ENCODE peak calls at places on chromosomes 6 and 20, in six cellular contexts. Q is H1, J is H9, N is mesendoderm, I is IMR-90, K is neuronal stem cell. F is an unnamed sample.

GRCh38 chr6:96898241-96898851 is 655 bp upstream of the NDUFAF4 start:
- DNase-seq in Q (no peak), J (no peak), N (peak; percentile 37), I (peak; percentile 34), K (no peak), F (no peak)

GRCh38 chr6:163438940-163439335 is 24.4 kb downstream of the QKI start:
- DNase-seq in Q (no peak), J (no peak), N (no peak), I (no peak), K (no peak), F (peak; percentile 31)

GRCh38 chr20:53831228-53831627 is 237.6 kb upstream of the ZNF217 start:
- DNase-seq in Q (no peak), J (no peak), N (no peak), I (no peak), K (no peak), F (no peak)

GRCh38 chr6:67916389-67916788 is 718.7 kb upstream of the ADGRB3 start:
- DNase-seq in Q (no peak), J (no peak), N (no peak), I (no peak), K (no peak), F (no peak)

GRCh38 chr6:166244353-166245045 is 63.7 kb downstream of the PRR18 start:
- DNase-seq in Q (no peak), J (no peak), N (no peak), I (no peak), K (no peak), F (no peak)

GRCh38 chr20:15544727-15545126 is 1028.5 kb downstream of the KIF16B start:
- DNase-seq in Q (no peak), J (no peak), N (no peak), I (no peak), K (no peak), F (no peak)

GRCh38 chr6:145427232-145427631 is 308.1 kb downstream of the EPM2A start:
- DNase-seq in Q (no peak), J (no peak), N (peak; percentile 83), I (no peak), K (no peak), F (peak; percentile 81)

GRCh38 chr6:3697609-3698008 is 53.9 kb downstream of the PXDC1 start:
- DNase-seq in Q (no peak), J (no peak), N (no peak), I (peak; percentile 92), K (no peak), F (no peak)

GRCh38 chr6:62803094-62803493 is 408.2 kb upstream of the FKBP1C start:
- DNase-seq in Q (no peak), J (peak; percentile 90), N (peak; percentile 84), I (no peak), K (no peak), F (no peak)

GRCh38 chr6:22800451-22800850 is 231.1 kb downstream of the HDGFL1 start:
- DNase-seq in Q (no peak), J (no peak), N (no peak), I (no peak), K (no peak), F (no peak)

GRCh38 chr20:3622411-3622810 is 40.8 kb downstream of the GFRA4 start:
- DNase-seq in Q (no peak), J (no peak), N (no peak), I (no peak), K (no peak), F (no peak)

GRCh38 chr6:138965291-138965874 is 22.7 kb downstream of the REPS1 start:
- DNase-seq in Q (no peak), J (no peak), N (no peak), I (no peak), K (no peak), F (no peak)

GRCh38 chr6:36936824-36937223 is 17.7 kb upstream of the PI16 start:
- DNase-seq in Q (no peak), J (no peak), N (no peak), I (no peak), K (no peak), F (no peak)

GRCh38 chr6:135423649-135424128 is 73.9 kb downstream of the AHI1 start:
- DNase-seq in Q (no peak), J (no peak), N (peak; percentile 34), I (peak; percentile 59), K (peak; percentile 21), F (no peak)

GRCh38 chr6:88120635-88121034 is 45.5 kb downstream of the CNR1 start:
- DNase-seq in Q (no peak), J (no peak), N (no peak), I (no peak), K (no peak), F (no peak)
- H3K18ac ChIP-seq in Q (no peak overlapping the region), J (no peak overlapping the region), N (no peak overlapping the region), I (no peak overlapping the region), K (no peak overlapping the region), F (no peak overlapping the region)

GRCh38 chr6:109482913-109483743 is at the start of gene ZBTB24:
- DNase-seq in Q (peak; percentile 70), J (peak; percentile 96), N (peak; percentile 93), I (peak; percentile 80), K (peak; percentile 86), F (peak; percentile 89)
- H3K18ac ChIP-seq in Q (no peak within 1 kb of the TSS), J (peak within 1 kb of the TSS; percentile 26), N (peak within 1 kb of the TSS; percentile 99), I (peak within 1 kb of the TSS; percentile 28), K (peak within 1 kb of the TSS; percentile 92), F (peak within 1 kb of the TSS; percentile 74)

DNA sequence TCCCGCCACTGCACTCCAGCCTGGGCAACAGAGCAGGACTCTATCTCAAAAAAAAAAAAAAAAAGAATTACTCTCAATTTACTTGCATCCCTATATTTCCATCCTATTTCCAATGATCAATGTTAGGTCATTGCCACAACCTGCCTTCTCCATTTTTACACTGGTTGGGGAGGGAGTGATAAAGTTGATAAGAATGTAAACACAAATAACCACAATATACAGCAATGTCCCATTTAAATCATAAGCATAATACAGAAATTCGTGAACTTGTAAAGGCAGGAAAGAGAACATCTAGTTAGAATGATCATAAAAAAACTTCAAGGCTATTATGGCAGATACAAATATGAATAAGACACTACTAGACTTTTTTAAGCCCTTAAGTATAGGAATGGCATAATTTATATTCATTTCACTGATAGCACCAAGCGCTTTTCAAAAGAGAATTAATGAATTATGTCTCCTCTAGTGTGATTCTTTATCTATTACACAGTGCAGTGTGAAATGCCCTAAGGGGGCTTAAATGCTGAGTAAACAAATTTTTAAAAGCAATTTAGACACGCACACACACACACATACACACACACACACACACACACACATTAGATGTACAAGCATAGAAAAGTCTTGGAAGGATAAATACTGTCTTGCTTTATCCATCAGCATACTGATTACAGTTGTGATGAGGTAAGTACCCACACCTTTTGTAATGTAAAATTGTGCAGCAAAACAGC is 33.5 kb upstream of the RAB23 start:
- DNase-seq in Q (no peak), J (no peak), N (no peak), I (no peak), K (no peak), F (no peak)
- H3K18ac ChIP-seq in Q (no peak overlapping the region), J (no peak overlapping the region), N (no peak overlapping the region), I (no peak overlapping the region), K (no peak overlapping the region), F (no peak overlapping the region)

GRCh38 chr6:149212892-149213786 is 104.4 kb upstream of the TAB2 start:
- DNase-seq in Q (no peak), J (no peak), N (no peak), I (no peak), K (no peak), F (no peak)
- H3K18ac ChIP-seq in Q (no peak overlapping the region), J (no peak overlapping the region), N (no peak overlapping the region), I (peak overlapping the region; percentile 13), K (no peak overlapping the region), F (no peak overlapping the region)

DNA sequence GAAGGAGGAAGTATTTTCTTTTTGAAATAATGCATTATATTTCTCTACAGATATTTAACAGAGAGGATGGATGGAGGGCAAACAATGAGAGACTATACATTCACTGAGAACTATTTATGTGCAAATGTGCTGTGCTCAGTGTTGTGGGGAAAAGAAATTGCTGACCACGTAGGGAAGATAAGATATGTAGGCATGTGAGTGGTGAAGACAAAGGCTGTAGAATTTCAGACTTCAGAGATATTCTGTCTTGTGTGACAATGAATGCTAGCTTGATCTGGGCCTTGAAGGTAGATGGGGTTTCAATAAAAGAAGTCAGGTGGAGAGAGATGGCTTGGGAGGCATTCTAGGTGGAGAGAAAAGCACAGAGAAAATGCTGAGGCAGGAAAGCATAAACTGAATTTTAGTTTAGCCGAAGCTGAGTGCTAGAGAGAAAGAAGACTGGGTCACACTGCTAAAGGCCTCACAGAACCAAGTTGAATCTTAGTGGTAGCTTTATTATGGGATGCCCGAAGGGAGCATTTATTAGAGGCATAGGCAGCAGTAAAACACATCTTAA is 56.9 kb upstream of the EEF1A1 start:
- DNase-seq in Q (no peak), J (no peak), N (peak; percentile 40), I (no peak), K (no peak), F (no peak)
- H3K18ac ChIP-seq in Q (peak overlapping the region; percentile 26), J (peak overlapping the region; percentile 47), N (peak overlapping the region; percentile 90), I (peak overlapping the region; percentile 81), K (no peak overlapping the region), F (no peak overlapping the region)

GRCh38 chr20:35315199-35316020 is 23.2 kb upstream of the FAM83C start:
- DNase-seq in Q (no peak), J (no peak), N (no peak), I (peak; percentile 58), K (no peak), F (no peak)
- H3K18ac ChIP-seq in Q (no peak overlapping the region), J (no peak overlapping the region), N (no peak overlapping the region), I (peak overlapping the region; percentile 93), K (no peak overlapping the region), F (no peak overlapping the region)

DNA sequence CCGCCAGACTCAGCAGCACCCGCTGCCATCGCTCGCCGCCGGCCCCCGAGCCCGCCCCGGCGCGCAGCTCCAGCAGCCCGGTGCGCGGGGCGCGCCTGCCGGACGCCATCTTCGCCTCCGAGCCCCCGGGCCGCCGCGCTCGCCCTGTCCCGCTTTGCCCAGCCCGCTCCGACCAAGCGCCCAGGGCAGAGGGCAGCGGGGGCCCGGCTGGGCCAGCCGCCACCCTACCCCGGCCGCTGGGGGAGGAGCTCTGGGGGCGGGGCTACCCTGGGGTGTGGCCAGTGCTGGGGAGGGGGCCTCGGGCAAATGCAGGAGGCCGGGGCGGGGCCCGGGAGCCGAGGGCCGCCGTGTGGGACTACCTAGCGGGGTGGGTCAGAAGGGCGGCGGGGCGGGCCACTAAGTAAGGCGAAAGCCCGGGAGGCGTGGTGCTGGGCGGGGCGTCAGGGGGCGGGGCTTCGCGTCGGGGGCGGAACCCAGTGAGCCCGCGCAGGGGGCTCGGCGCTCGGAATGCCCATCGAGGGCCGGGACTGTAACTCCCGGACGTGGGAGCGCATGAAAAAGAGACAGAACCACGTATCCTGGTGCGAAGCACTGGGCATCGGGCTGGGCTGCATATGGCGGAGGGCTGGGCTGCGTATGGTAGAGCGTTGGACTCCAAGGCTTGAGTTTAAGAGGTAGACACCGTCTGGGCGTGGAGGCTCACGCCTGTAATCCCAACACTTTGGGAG is at the start of gene SNTA1:
- DNase-seq in Q (peak; percentile 77), J (peak; percentile 98), N (peak; percentile 95), I (peak; percentile 49), K (peak; percentile 89), F (peak; percentile 83)
- H3K18ac ChIP-seq in Q (peak within 1 kb of the TSS; percentile 90), J (no peak within 1 kb of the TSS), N (no peak within 1 kb of the TSS), I (no peak within 1 kb of the TSS), K (peak within 1 kb of the TSS; percentile 90), F (peak within 1 kb of the TSS; percentile 33)

GRCh38 chr6:44006123-44006871 is 121.0 kb downstream of the MRPL14 start:
- DNase-seq in Q (no peak), J (no peak), N (no peak), I (peak; percentile 59), K (no peak), F (no peak)
- H3K18ac ChIP-seq in Q (peak overlapping the region; percentile 25), J (no peak overlapping the region), N (no peak overlapping the region), I (peak overlapping the region; percentile 27), K (peak overlapping the region; percentile 8), F (no peak overlapping the region)

GRCh38 chr6:169971951-169972651 is 220.7 kb downstream of the ERMARD start:
- DNase-seq in Q (no peak), J (peak; percentile 18), N (no peak), I (no peak), K (no peak), F (no peak)
- H3K18ac ChIP-seq in Q (no peak overlapping the region), J (no peak overlapping the region), N (no peak overlapping the region), I (no peak overlapping the region), K (peak overlapping the region; percentile 87), F (no peak overlapping the region)